ENCODE peak calls at places on chromosomes 5 and 9, in nine cellular contexts. One of them, this sample, is unnamed.

GRCh38 chr5:81879936-81880335 is 91.9 kb upstream of the ATG10 start:
- DNase-seq in A549: no peak
- DNase-seq in CD8-positive, alpha-beta memory T cell: no peak
- DNase-seq in Peyer's patch: no peak
- DNase-seq in PC-9: no peak
- DNase-seq in stomach: no peak
- DNase-seq in pancreas: no peak
- DNase-seq in adipocyte: no peak
- DNase-seq in PC-3: no peak
- DNase-seq in this sample: no peak

GRCh38 chr9:13941686-13942085 is 372.3 kb downstream of the NFIB start:
- DNase-seq in A549: no peak
- DNase-seq in CD8-positive, alpha-beta memory T cell: no peak
- DNase-seq in Peyer's patch: no peak
- DNase-seq in PC-9: no peak
- DNase-seq in stomach: no peak
- DNase-seq in pancreas: no peak
- DNase-seq in adipocyte: no peak
- DNase-seq in PC-3: peak; percentile 37
- DNase-seq in this sample: no peak

GRCh38 chr5:74517700-74518099 is 122.8 kb downstream of the ENC1 start:
- DNase-seq in A549: no peak
- DNase-seq in CD8-positive, alpha-beta memory T cell: no peak
- DNase-seq in Peyer's patch: no peak
- DNase-seq in PC-9: no peak
- DNase-seq in stomach: no peak
- DNase-seq in pancreas: no peak
- DNase-seq in adipocyte: peak; percentile 83
- DNase-seq in PC-3: no peak
- DNase-seq in this sample: no peak

GRCh38 chr5:39588176-39588575 is 163.4 kb upstream of the DAB2 start:
- DNase-seq in A549: no peak
- DNase-seq in CD8-positive, alpha-beta memory T cell: no peak
- DNase-seq in Peyer's patch: no peak
- DNase-seq in PC-9: no peak
- DNase-seq in stomach: no peak
- DNase-seq in pancreas: no peak
- DNase-seq in adipocyte: peak; percentile 28
- DNase-seq in PC-3: peak; percentile 33
- DNase-seq in this sample: no peak

GRCh38 chr5:134975843-134976242 is 8.1 kb downstream of the CATSPER3 start:
- DNase-seq in A549: no peak
- DNase-seq in CD8-positive, alpha-beta memory T cell: no peak
- DNase-seq in Peyer's patch: no peak
- DNase-seq in PC-9: no peak
- DNase-seq in stomach: no peak
- DNase-seq in pancreas: no peak
- DNase-seq in adipocyte: no peak
- DNase-seq in PC-3: peak; percentile 23
- DNase-seq in this sample: no peak

GRCh38 chr5:7348168-7348802 is 47.7 kb upstream of the ADCY2 start:
- DNase-seq in A549: no peak
- DNase-seq in CD8-positive, alpha-beta memory T cell: no peak
- DNase-seq in Peyer's patch: no peak
- DNase-seq in PC-9: no peak
- DNase-seq in stomach: no peak
- DNase-seq in pancreas: no peak
- DNase-seq in adipocyte: no peak
- DNase-seq in PC-3: no peak
- DNase-seq in this sample: no peak

GRCh38 chr5:142945845-142946244 is 175.7 kb downstream of the ARHGAP26 start:
- DNase-seq in A549: no peak
- DNase-seq in CD8-positive, alpha-beta memory T cell: no peak
- DNase-seq in Peyer's patch: no peak
- DNase-seq in PC-9: no peak
- DNase-seq in stomach: no peak
- DNase-seq in pancreas: no peak
- DNase-seq in adipocyte: no peak
- DNase-seq in PC-3: no peak
- DNase-seq in this sample: no peak

GRCh38 chr5:153670081-153670480 is 179.6 kb downstream of the GRIA1 start:
- DNase-seq in A549: no peak
- DNase-seq in CD8-positive, alpha-beta memory T cell: no peak
- DNase-seq in Peyer's patch: no peak
- DNase-seq in PC-9: no peak
- DNase-seq in stomach: no peak
- DNase-seq in pancreas: no peak
- DNase-seq in adipocyte: no peak
- DNase-seq in PC-3: no peak
- DNase-seq in this sample: no peak

GRCh38 chr5:88660326-88660946 is 222.5 kb downstream of the MEF2C start:
- DNase-seq in A549: no peak
- DNase-seq in CD8-positive, alpha-beta memory T cell: no peak
- DNase-seq in Peyer's patch: no peak
- DNase-seq in PC-9: peak; percentile 79
- DNase-seq in stomach: no peak
- DNase-seq in pancreas: no peak
- DNase-seq in adipocyte: no peak
- DNase-seq in PC-3: peak; percentile 81
- DNase-seq in this sample: no peak

GRCh38 chr5:3220201-3220600 is 375.4 kb upstream of the IRX1 start:
- DNase-seq in A549: no peak
- DNase-seq in CD8-positive, alpha-beta memory T cell: no peak
- DNase-seq in Peyer's patch: no peak
- DNase-seq in PC-9: no peak
- DNase-seq in stomach: peak; percentile 20
- DNase-seq in pancreas: no peak
- DNase-seq in adipocyte: no peak
- DNase-seq in PC-3: no peak
- DNase-seq in this sample: no peak

GRCh38 chr5:137279631-137280236 is 219.4 kb downstream of the SPOCK1 start:
- DNase-seq in A549: no peak
- DNase-seq in CD8-positive, alpha-beta memory T cell: no peak
- DNase-seq in Peyer's patch: no peak
- DNase-seq in PC-9: no peak
- DNase-seq in stomach: no peak
- DNase-seq in pancreas: no peak
- DNase-seq in adipocyte: no peak
- DNase-seq in PC-3: no peak
- DNase-seq in this sample: no peak

GRCh38 chr5:90590-91547 is 1.1 kb upstream of the PLEKHG4B start:
- DNase-seq in A549: no peak
- DNase-seq in CD8-positive, alpha-beta memory T cell: no peak
- DNase-seq in Peyer's patch: no peak
- DNase-seq in PC-9: peak; percentile 37
- DNase-seq in stomach: peak; percentile 58
- DNase-seq in pancreas: peak; percentile 37
- DNase-seq in adipocyte: peak; percentile 21
- DNase-seq in PC-3: no peak
- DNase-seq in this sample: no peak

GRCh38 chr9:34185778-34186551 is 7.1 kb downstream of the UBAP1 start:
- DNase-seq in A549: peak; percentile 82
- DNase-seq in CD8-positive, alpha-beta memory T cell: no peak
- DNase-seq in Peyer's patch: peak; percentile 58
- DNase-seq in PC-9: peak; percentile 25
- DNase-seq in stomach: peak; percentile 57
- DNase-seq in pancreas: peak; percentile 50
- DNase-seq in adipocyte: peak; percentile 79
- DNase-seq in PC-3: peak; percentile 93
- DNase-seq in this sample: no peak

GRCh38 chr5:59485629-59486439 is 407.7 kb downstream of the PDE4D start:
- DNase-seq in A549: peak; percentile 64
- DNase-seq in CD8-positive, alpha-beta memory T cell: no peak
- DNase-seq in Peyer's patch: no peak
- DNase-seq in PC-9: no peak
- DNase-seq in stomach: no peak
- DNase-seq in pancreas: no peak
- DNase-seq in adipocyte: peak; percentile 36
- DNase-seq in PC-3: no peak
- DNase-seq in this sample: no peak

DNA sequence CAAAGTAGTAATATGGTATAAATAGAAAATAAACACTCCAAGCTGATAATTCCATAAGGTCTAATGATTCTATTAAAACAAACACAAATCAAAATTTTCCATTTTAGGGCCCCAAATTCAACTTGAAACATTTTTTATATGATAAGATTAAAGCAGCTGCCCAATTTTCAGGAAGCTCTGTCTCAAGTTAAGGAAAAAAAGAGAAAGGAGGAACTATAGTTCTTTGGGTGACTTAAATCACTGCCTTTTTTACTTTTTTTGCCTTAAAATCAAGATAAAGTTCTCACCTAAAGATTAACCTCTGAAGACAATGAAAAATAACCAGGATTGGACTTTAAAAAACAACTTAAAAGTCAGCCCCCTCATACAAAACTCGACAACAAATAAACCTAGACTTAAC is 76.0 kb upstream of the IFNE start:
- DNase-seq in A549: no peak
- DNase-seq in CD8-positive, alpha-beta memory T cell: no peak
- DNase-seq in Peyer's patch: no peak
- DNase-seq in PC-9: no peak
- DNase-seq in stomach: no peak
- DNase-seq in pancreas: no peak
- DNase-seq in adipocyte: peak; percentile 27
- DNase-seq in PC-3: no peak
- DNase-seq in this sample: no peak
- H3K4me1 ChIP-seq in A549: peaks cover 8% of the 10 kb centered on the region
- H3K4me1 ChIP-seq in CD8-positive, alpha-beta memory T cell: peaks cover 11% of the 10 kb centered on the region
- H3K4me1 ChIP-seq in Peyer's patch: no peaks in the 10 kb centered on the region
- H3K4me1 ChIP-seq in PC-9: peaks cover 9% of the 10 kb centered on the region
- H3K4me1 ChIP-seq in stomach: peaks cover 9% of the 10 kb centered on the region
- H3K4me1 ChIP-seq in pancreas: peaks cover 6% of the 10 kb centered on the region
- H3K4me1 ChIP-seq in adipocyte: peaks cover 45% of the 10 kb centered on the region
- H3K4me1 ChIP-seq in PC-3: peaks cover 22% of the 10 kb centered on the region
- H3K4me1 ChIP-seq in this sample: no peaks in the 10 kb centered on the region

GRCh38 chr5:10701567-10702039 is 59.4 kb downstream of the DAP start:
- DNase-seq in A549: peak; percentile 41
- DNase-seq in CD8-positive, alpha-beta memory T cell: peak; percentile 3
- DNase-seq in Peyer's patch: no peak
- DNase-seq in PC-9: peak; percentile 44
- DNase-seq in stomach: no peak
- DNase-seq in pancreas: peak; percentile 39
- DNase-seq in adipocyte: peak; percentile 82
- DNase-seq in PC-3: peak; percentile 81
- DNase-seq in this sample: peak; percentile 19

GRCh38 chr5:10703676-10704075 is 57.4 kb downstream of the DAP start:
- DNase-seq in A549: no peak
- DNase-seq in CD8-positive, alpha-beta memory T cell: no peak
- DNase-seq in Peyer's patch: peak; percentile 64
- DNase-seq in PC-9: no peak
- DNase-seq in stomach: peak; percentile 75
- DNase-seq in pancreas: peak; percentile 75
- DNase-seq in adipocyte: no peak
- DNase-seq in PC-3: peak; percentile 99
- DNase-seq in this sample: no peak

GRCh38 chr5:10704949-10705621 is 55.9 kb downstream of the DAP start:
- DNase-seq in A549: no peak
- DNase-seq in CD8-positive, alpha-beta memory T cell: no peak
- DNase-seq in Peyer's patch: no peak
- DNase-seq in PC-9: peak; percentile 62
- DNase-seq in stomach: no peak
- DNase-seq in pancreas: no peak
- DNase-seq in adipocyte: peak; percentile 56
- DNase-seq in PC-3: peak; percentile 100
- DNase-seq in this sample: no peak

GRCh38 chr5:10702040-10702629 is 58.9 kb downstream of the DAP start:
- DNase-seq in A549: no peak
- DNase-seq in CD8-positive, alpha-beta memory T cell: no peak
- DNase-seq in Peyer's patch: no peak
- DNase-seq in PC-9: peak; percentile 94
- DNase-seq in stomach: peak; percentile 43
- DNase-seq in pancreas: peak; percentile 76
- DNase-seq in adipocyte: peak; percentile 88
- DNase-seq in PC-3: peak; percentile 98
- DNase-seq in this sample: no peak

DNA sequence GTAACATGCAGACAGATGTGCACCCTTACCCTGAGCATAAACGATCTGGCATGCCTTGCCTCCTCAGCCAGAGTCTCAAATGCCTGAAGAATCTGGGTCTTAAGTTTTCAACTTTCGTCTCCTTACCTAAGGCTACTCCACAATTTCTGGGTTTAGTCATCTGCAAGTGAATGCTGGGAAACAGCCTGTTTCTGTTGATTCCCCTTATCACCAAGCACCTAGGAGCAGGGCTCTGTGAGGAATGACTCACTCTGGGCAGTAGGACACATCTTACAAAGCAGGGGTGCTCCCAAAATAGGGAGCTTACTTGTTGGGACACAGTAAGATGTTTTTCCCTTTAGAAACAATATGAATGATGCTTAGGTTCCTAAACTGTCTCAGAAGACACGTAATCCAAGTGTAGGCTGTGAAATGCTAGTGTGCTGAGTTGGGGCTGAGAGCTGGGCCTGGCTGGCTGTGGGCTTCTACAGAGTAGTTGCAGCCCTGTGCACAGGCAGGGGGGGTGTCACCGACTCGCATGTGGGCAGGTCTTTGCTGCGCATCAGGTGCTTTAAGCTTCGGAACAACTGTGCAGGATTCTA is 58.0 kb downstream of the DAP start:
- DNase-seq in A549: no peak
- DNase-seq in CD8-positive, alpha-beta memory T cell: no peak
- DNase-seq in Peyer's patch: no peak
- DNase-seq in PC-9: peak; percentile 68
- DNase-seq in stomach: no peak
- DNase-seq in pancreas: peak; percentile 61
- DNase-seq in adipocyte: no peak
- DNase-seq in PC-3: peak; percentile 96
- DNase-seq in this sample: no peak
- H3K4me1 ChIP-seq in A549: peaks cover 24% of the 10 kb centered on the region
- H3K4me1 ChIP-seq in CD8-positive, alpha-beta memory T cell: peaks cover 15% of the 10 kb centered on the region
- H3K4me1 ChIP-seq in Peyer's patch: peaks cover 7% of the 10 kb centered on the region
- H3K4me1 ChIP-seq in PC-9: peaks cover 77% of the 10 kb centered on the region
- H3K4me1 ChIP-seq in stomach: peaks cover 43% of the 10 kb centered on the region
- H3K4me1 ChIP-seq in pancreas: peaks cover 63% of the 10 kb centered on the region
- H3K4me1 ChIP-seq in adipocyte: peaks cover 8% of the 10 kb centered on the region
- H3K4me1 ChIP-seq in PC-3: peaks cover 71% of the 10 kb centered on the region
- H3K4me1 ChIP-seq in this sample: peaks cover 7% of the 10 kb centered on the region

DNA sequence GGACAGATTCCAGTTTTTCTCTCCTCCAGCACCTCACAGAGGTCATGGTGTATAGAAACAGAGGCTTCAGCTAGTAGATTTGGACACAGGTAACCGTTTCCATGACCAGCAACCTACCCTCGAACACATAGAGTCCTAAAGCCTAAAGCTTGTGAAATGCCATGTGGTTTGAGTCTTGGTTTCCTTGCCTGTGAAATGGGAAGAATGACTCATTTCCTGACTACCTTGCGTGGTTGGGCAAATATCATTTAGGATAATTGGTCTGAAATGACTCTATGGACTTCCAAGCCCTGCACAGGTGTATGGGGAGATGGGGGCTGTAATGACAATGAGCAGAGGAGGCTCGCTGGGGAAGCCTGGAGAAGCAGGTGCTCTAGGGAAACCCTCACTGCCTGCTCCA is 134.6 kb downstream of the TTLL11 start:
- DNase-seq in A549: no peak
- DNase-seq in CD8-positive, alpha-beta memory T cell: no peak
- DNase-seq in Peyer's patch: no peak
- DNase-seq in PC-9: no peak
- DNase-seq in stomach: no peak
- DNase-seq in pancreas: no peak
- DNase-seq in adipocyte: no peak
- DNase-seq in PC-3: peak; percentile 73
- DNase-seq in this sample: no peak
- H3K4me1 ChIP-seq in A549: no peaks in the 10 kb centered on the region
- H3K4me1 ChIP-seq in CD8-positive, alpha-beta memory T cell: no peaks in the 10 kb centered on the region
- H3K4me1 ChIP-seq in Peyer's patch: no peaks in the 10 kb centered on the region
- H3K4me1 ChIP-seq in PC-9: peaks cover 24% of the 10 kb centered on the region
- H3K4me1 ChIP-seq in stomach: no peaks in the 10 kb centered on the region
- H3K4me1 ChIP-seq in pancreas: no peaks in the 10 kb centered on the region
- H3K4me1 ChIP-seq in adipocyte: peaks cover 21% of the 10 kb centered on the region
- H3K4me1 ChIP-seq in PC-3: peaks cover 62% of the 10 kb centered on the region
- H3K4me1 ChIP-seq in this sample: no peaks in the 10 kb centered on the region

GRCh38 chr9:127828262-127829031 is 25.8 kb downstream of the FPGS start:
- DNase-seq in A549: peak; percentile 62
- DNase-seq in CD8-positive, alpha-beta memory T cell: no peak
- DNase-seq in Peyer's patch: peak; percentile 86
- DNase-seq in PC-9: peak; percentile 59
- DNase-seq in stomach: peak; percentile 80
- DNase-seq in pancreas: peak; percentile 73
- DNase-seq in adipocyte: peak; percentile 60
- DNase-seq in PC-3: peak; percentile 36
- DNase-seq in this sample: no peak
- H3K4me1 ChIP-seq in A549: peaks cover 9% of the 10 kb centered on the region
- H3K4me1 ChIP-seq in CD8-positive, alpha-beta memory T cell: peaks cover 7% of the 10 kb centered on the region
- H3K4me1 ChIP-seq in Peyer's patch: no peaks in the 10 kb centered on the region
- H3K4me1 ChIP-seq in PC-9: no peaks in the 10 kb centered on the region
- H3K4me1 ChIP-seq in stomach: peaks cover 16% of the 10 kb centered on the region
- H3K4me1 ChIP-seq in pancreas: peaks cover 3% of the 10 kb centered on the region
- H3K4me1 ChIP-seq in adipocyte: peaks cover 38% of the 10 kb centered on the region
- H3K4me1 ChIP-seq in PC-3: peaks cover 3% of the 10 kb centered on the region
- H3K4me1 ChIP-seq in this sample: no peaks in the 10 kb centered on the region

This sample was measured in naive thymus-derived CD4-positive, alpha-beta T cell.